ENCODE peak calls at places on chromosomes 1 and 21, in five cellular contexts. D is neural progenitor cell, P is NCI-H2107, G is T follicular helper cell, K is germinal center. M is an unnamed sample.
A peak's percentile ranks its signal among the peaks of the same experiment; 100 is the strongest.

GRCh38 chr21:33980276-33980916 is 64.8 kb upstream of the ATP5PO start:
- DNase-seq in D (no peak), P (no peak), G (no peak), K (no peak), M (no peak)

GRCh38 chr1:86104606-86105532 is 51.7 kb downstream of the COL24A1 start:
- DNase-seq in D (no peak), P (no peak), G (no peak), K (no peak), M (no peak)

GRCh38 chr1:42420145-42420544 is 35.7 kb downstream of the ZMYND12 start:
- DNase-seq in D (no peak), P (no peak), G (no peak), K (no peak), M (no peak)

GRCh38 chr1:118101445-118101844 is 83.6 kb downstream of the SPAG17 start:
- DNase-seq in D (no peak), P (no peak), G (no peak), K (no peak), M (no peak)

GRCh38 chr21:41302976-41303375 is 13.6 kb upstream of the FAM3B start:
- DNase-seq in D (no peak), P (no peak), G (no peak), K (no peak), M (no peak)

GRCh38 chr1:207070811-207071210 is 17.7 kb downstream of the PFKFB2 start:
- DNase-seq in D (no peak), P (no peak), G (no peak), K (no peak), M (no peak)

GRCh38 chr21:29424728-29425127 is 126.0 kb downstream of the BACH1 start:
- DNase-seq in D (no peak), P (no peak), G (no peak), K (no peak), M (no peak)

GRCh38 chr1:205286335-205286950 is 35.1 kb downstream of the NUAK2 start:
- DNase-seq in D (no peak), P (no peak), G (peak; percentile 35), K (peak; percentile 49), M (no peak)

GRCh38 chr1:42214447-42214871 is 49.9 kb upstream of the GUCA2A start:
- DNase-seq in D (no peak), P (no peak), G (no peak), K (no peak), M (no peak)

GRCh38 chr1:218557731-218558130 is 212.6 kb downstream of the TGFB2 start:
- DNase-seq in D (no peak), P (peak; percentile 24), G (no peak), K (no peak), M (no peak)

GRCh38 chr1:215789981-215790380 is 222.9 kb downstream of the KCTD3 start:
- DNase-seq in D (no peak), P (no peak), G (no peak), K (no peak), M (no peak)

GRCh38 chr21:42997053-42997452 is 22.7 kb downstream of the PKNOX1 start:
- DNase-seq in D (no peak), P (no peak), G (no peak), K (no peak), M (no peak)

GRCh38 chr21:31538821-31539220 is 120.7 kb upstream of the SOD1 start:
- DNase-seq in D (no peak), P (no peak), G (no peak), K (no peak), M (no peak)

GRCh38 chr21:41972511-41973205 is 18.8 kb upstream of the C2CD2 start:
- DNase-seq in D (no peak), P (no peak), G (no peak), K (no peak), M (no peak)

GRCh38 chr1:171794085-171794484 is 12.6 kb downstream of the METTL13 start:
- DNase-seq in D (no peak), P (no peak), G (no peak), K (no peak), M (no peak)

GRCh38 chr21:33230518-33231324 is 983 bp downstream of the IFNAR2 start:
- DNase-seq in D (peak; percentile 77), P (no peak), G (peak; percentile 24), K (peak; percentile 62), M (peak; percentile 56)

GRCh38 chr21:43938751-43939442 is 73.2 kb upstream of the TRAPPC10 start:
- DNase-seq in D (peak; percentile 93), P (peak; percentile 66), G (peak; percentile 87), K (peak; percentile 93), M (peak; percentile 71)

GRCh38 chr21:31252611-31253010 is 91.5 kb downstream of the TIAM1 start:
- DNase-seq in D (peak; percentile 72), P (no peak), G (no peak), K (no peak), M (peak; percentile 21)

GRCh38 chr21:31173881-31174555 is 135.7 kb upstream of the KRTAP19-8 start:
- DNase-seq in D (peak; percentile 6), P (no peak), G (peak; percentile 28), K (no peak), M (no peak)

GRCh38 chr1:174791863-174792262 is 207.9 kb upstream of the CACYBP start:
- DNase-seq in D (no peak), P (no peak), G (no peak), K (no peak), M (no peak)

GRCh38 chr1:11796036-11796828 is 9.5 kb downstream of the MTHFR start:
- DNase-seq in D (no peak), P (no peak), G (no peak), K (no peak), M (no peak)

GRCh38 chr1:1764876-1765478 is 13.3 kb downstream of the NADK start:
- DNase-seq in D (no peak), P (no peak), G (no peak), K (no peak), M (no peak)

GRCh38 chr1:180247580-180247979 is 17.5 kb downstream of the LHX4 start:
- DNase-seq in D (no peak), P (no peak), G (no peak), K (no peak), M (no peak)